ENCODE peak calls at places on chromosomes 13 and 19, in ten cellular contexts. K, S, V, X, A, R, Q, T, Z and G are unnamed samples.

GRCh38 chr19:18802354-18802753 is 11.2 kb upstream of the COMP start:
- DNase-seq in K (peak; percentile 51), R (no peak), Z (no peak), T (no peak), X (peak; percentile 54), A (no peak), S (no peak), Q (no peak), V (no peak), G (no peak)

GRCh38 chr19:50050406-50051223 is 24.8 kb downstream of the ZNF473 start:
- DNase-seq in X (peak; percentile 39), S (peak; percentile 79), A (peak; percentile 96), V (peak; percentile 95), K (peak; percentile 86), R (peak; percentile 83), T (peak; percentile 85), Q (peak; percentile 78), Z (peak; percentile 82), G (peak; percentile 85)

GRCh38 chr19:18543814-18544475 is 572 bp upstream of the FKBP8 start:
- DNase-seq in K (no peak), Z (no peak), X (peak; percentile 70), R (peak; percentile 92), T (no peak), S (peak; percentile 67), A (no peak), V (no peak), Q (peak; percentile 54), G (peak; percentile 91)

GRCh38 chr13:113728571-113729054 is 30.4 kb upstream of the TMEM255B start:
- DNase-seq in K (no peak), R (no peak), T (no peak), Q (no peak), V (no peak), X (no peak), A (peak; percentile 62), S (no peak), Z (no peak), G (no peak)

GRCh38 chr13:45331981-45332830 is 8.8 kb downstream of the TPT1 start:
- DNase-seq in K (no peak), Z (no peak), Q (peak; percentile 75), A (no peak), R (no peak), V (no peak), S (peak; percentile 99), X (no peak), T (no peak), G (no peak)

GRCh38 chr19:8500158-8500557 is 2.3 kb downstream of the PRAM1 start:
- DNase-seq in V (no peak), Z (no peak), S (no peak), X (peak; percentile 42), Q (no peak), R (no peak), A (no peak), T (no peak), K (no peak), G (no peak)

GRCh38 chr13:20633802-20634201 is 66.8 kb downstream of the IFT88 start:
- DNase-seq in Q (no peak), T (no peak), S (no peak), R (no peak), K (no peak), X (no peak), Z (no peak), A (no peak), V (no peak), G (no peak)

GRCh38 chr19:34353546-34353945 is 11.4 kb upstream of the GPI start:
- DNase-seq in R (no peak), S (no peak), X (no peak), A (no peak), Q (no peak), K (no peak), Z (no peak), V (no peak), T (no peak), G (no peak)

GRCh38 chr13:25971499-25972145 is 80.2 kb downstream of the SHISA2 start:
- DNase-seq in Z (no peak), K (no peak), A (no peak), Q (no peak), R (no peak), X (peak; percentile 46), S (no peak), V (no peak), T (no peak), G (no peak)

GRCh38 chr13:44436589-44437337 is 63.1 kb downstream of the SERP2 start:
- DNase-seq in K (peak; percentile 92), X (peak; percentile 97), S (peak; percentile 96), A (peak; percentile 97), Z (peak; percentile 95), T (peak; percentile 95), Q (peak; percentile 96), R (peak; percentile 98), V (peak; percentile 97), G (peak; percentile 72)

GRCh38 chr13:101709952-101710351 is 257.5 kb downstream of the ITGBL1 start:
- DNase-seq in K (no peak), X (no peak), Q (no peak), S (no peak), T (no peak), R (no peak), Z (no peak), A (no peak), V (no peak), G (no peak)

GRCh38 chr19:49165865-49166301 is 8.3 kb downstream of the TRPM4 start:
- DNase-seq in A (no peak), Z (no peak), T (no peak), V (no peak), K (peak; percentile 51), R (no peak), S (no peak), X (no peak), Q (no peak), G (no peak)

GRCh38 chr13:23321534-23322241 is 111.8 kb downstream of the SACS start:
- DNase-seq in Z (peak; percentile 56), V (peak; percentile 56), A (peak; percentile 92), Q (peak; percentile 57), R (no peak), X (no peak), K (no peak), T (peak; percentile 38), S (peak; percentile 95), G (no peak)

GRCh38 chr13:110006304-110006703 is 219.9 kb upstream of the IRS2 start:
- DNase-seq in Q (peak; percentile 60), S (peak; percentile 63), T (no peak), R (no peak), Z (peak; percentile 27), X (no peak), K (no peak), V (no peak), A (no peak), G (no peak)

GRCh38 chr19:16044746-16045145 is 31.5 kb upstream of the TPM4 start:
- DNase-seq in Q (no peak), X (no peak), R (no peak), S (no peak), V (no peak), A (no peak), K (no peak), T (no peak), Z (no peak), G (no peak)
- H3K4me3 ChIP-seq in Q (no peak overlapping the region), X (no peak overlapping the region), R (no peak overlapping the region), S (no peak overlapping the region), V (no peak overlapping the region), A (no peak overlapping the region), K (no peak overlapping the region), T (no peak overlapping the region), Z (no peak overlapping the region), G (no peak overlapping the region)

GRCh38 chr19:6374179-6374709 is 1.5 kb downstream of the PSPN start:
- DNase-seq in K (no peak), V (peak; percentile 79), R (peak; percentile 27), T (no peak), S (no peak), X (no peak), Q (peak; percentile 31), A (peak; percentile 79), Z (peak; percentile 39), G (no peak)
- H3K4me3 ChIP-seq in K (peak overlapping the region; percentile 68), V (no peak overlapping the region), R (no peak overlapping the region), T (peak overlapping the region; percentile 99), S (no peak overlapping the region), X (peak overlapping the region; percentile 86), Q (no peak overlapping the region), A (no peak overlapping the region), Z (no peak overlapping the region), G (no peak overlapping the region)

GRCh38 chr19:36837525-36837901 is 674 bp downstream of the ZNF790 start:
- DNase-seq in T (no peak), A (no peak), X (no peak), V (no peak), R (no peak), S (no peak), Z (no peak), Q (no peak), K (no peak), G (no peak)
- H3K4me3 ChIP-seq in T (peak overlapping the region; percentile 89), A (peak overlapping the region; percentile 11), X (peak overlapping the region; percentile 68), V (peak overlapping the region; percentile 70), R (peak overlapping the region; percentile 79), S (peak overlapping the region; percentile 90), Z (peak overlapping the region; percentile 66), Q (no peak overlapping the region), K (peak overlapping the region; percentile 76), G (peak overlapping the region; percentile 56)

GRCh38 chr13:87677043-87677333 is 5.8 kb downstream of the SLITRK5 start:
- DNase-seq in K (no peak), Q (no peak), Z (no peak), A (no peak), T (no peak), X (no peak), S (no peak), V (no peak), R (no peak), G (no peak)

GRCh38 chr13:87675851-87676250 is 4.7 kb downstream of the SLITRK5 start:
- DNase-seq in S (no peak), Q (no peak), V (no peak), X (no peak), T (no peak), Z (no peak), R (no peak), A (no peak), K (peak; percentile 3), G (no peak)

GRCh38 chr13:87676254-87677042 is 5.3 kb downstream of the SLITRK5 start:
- DNase-seq in Z (no peak), S (no peak), R (no peak), K (peak; percentile 4), A (peak; percentile 47), V (no peak), Q (no peak), T (no peak), X (peak; percentile 9), G (no peak)

GRCh38 chr13:87671824-87672603 is 843 bp downstream of the SLITRK5 start:
- DNase-seq in Z (no peak), Q (no peak), X (peak; percentile 62), R (no peak), S (no peak), T (no peak), V (peak; percentile 58), K (peak; percentile 59), A (peak; percentile 75), G (peak; percentile 39)

DNA sequence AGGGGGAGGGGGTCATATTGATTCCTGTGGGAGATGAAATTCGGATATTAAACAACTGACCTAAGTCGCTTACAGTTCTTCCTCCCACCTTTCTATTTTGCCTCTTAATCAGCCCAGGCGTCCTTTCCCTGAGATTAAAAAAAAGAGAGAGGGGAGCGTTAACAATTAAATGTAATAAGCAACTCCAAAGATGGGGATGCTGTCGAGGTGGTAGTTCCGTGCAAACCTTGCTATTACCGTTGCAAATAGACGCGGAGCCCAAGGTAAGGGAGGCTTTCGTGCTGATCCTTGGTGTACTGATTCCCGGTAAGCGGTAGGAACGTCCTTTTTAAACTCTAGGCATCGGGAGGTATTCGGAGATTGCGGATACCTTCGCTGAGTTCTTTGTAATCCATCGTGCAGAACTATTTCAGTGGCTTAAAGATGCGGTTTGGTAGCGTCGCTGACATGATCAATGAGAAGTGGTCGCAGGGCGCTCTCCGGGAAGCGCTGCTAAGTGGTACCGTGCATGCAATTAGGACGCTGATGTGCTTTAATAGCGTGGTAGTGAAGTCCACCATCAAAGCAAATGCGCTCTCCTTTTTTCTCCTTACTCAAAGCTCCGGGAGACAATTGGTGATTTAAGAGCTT is 3.1 kb downstream of the SLITRK5 start:
- DNase-seq in T (no peak), R (no peak), K (peak; percentile 5), Q (no peak), A (no peak), S (no peak), Z (no peak), V (no peak), X (peak; percentile 57), G (no peak)
- H3K4me3 ChIP-seq in T (peak overlapping the region; percentile 4), R (no peak overlapping the region), K (no peak overlapping the region), Q (no peak overlapping the region), A (no peak overlapping the region), S (no peak overlapping the region), Z (no peak overlapping the region), V (no peak overlapping the region), X (peak overlapping the region; percentile 61), G (no peak overlapping the region)